ENCODE peak calls at places on chromosomes 6 and 20, in seven cellular contexts. S, H, O, P, K, Z and U are unnamed samples.

GRCh38 chr20:49028684-49029083 is 17.4 kb upstream of the CSE1L start:
- DNase-seq in S (no peak), H (peak; percentile 58), O (no peak), P (no peak), K (no peak), Z (no peak), U (no peak)

GRCh38 chr6:24149836-24150235 is 23.8 kb downstream of the NRSN1 start:
- DNase-seq in S (no peak), H (no peak), O (no peak), P (no peak), K (no peak), Z (no peak), U (no peak)

GRCh38 chr6:46781478-46782378 is 11.5 kb upstream of the MEP1A start:
- DNase-seq in S (peak; percentile 29), H (peak; percentile 78), O (peak; percentile 32), P (peak; percentile 11), K (no peak), Z (peak; percentile 47), U (peak; percentile 59)

GRCh38 chr6:74578339-74578738 is 627.5 kb downstream of the COL12A1 start:
- DNase-seq in S (no peak), H (no peak), O (no peak), P (no peak), K (no peak), Z (no peak), U (no peak)

GRCh38 chr6:40409143-40409542 is 178.0 kb downstream of the LRFN2 start:
- DNase-seq in S (no peak), H (no peak), O (no peak), P (no peak), K (no peak), Z (no peak), U (no peak)

GRCh38 chr6:114432380-114432779 is 89.6 kb upstream of the HS3ST5 start:
- DNase-seq in S (no peak), H (no peak), O (peak; percentile 58), P (no peak), K (no peak), Z (no peak), U (no peak)

GRCh38 chr6:30735668-30736314 is 6.7 kb downstream of the FLOT1 start:
- DNase-seq in S (no peak), H (no peak), O (no peak), P (peak; percentile 28), K (no peak), Z (no peak), U (no peak)

GRCh38 chr20:56780266-56780665 is 151.2 kb downstream of the TFAP2C start:
- DNase-seq in S (no peak), H (no peak), O (no peak), P (no peak), K (no peak), Z (no peak), U (no peak)

GRCh38 chr20:6976096-6976495 is 208.6 kb downstream of the BMP2 start:
- DNase-seq in S (no peak), H (no peak), O (no peak), P (no peak), K (no peak), Z (no peak), U (no peak)

GRCh38 chr6:106084973-106085686 is 1.0 kb upstream of the PRDM1 start:
- DNase-seq in S (no peak), H (no peak), O (no peak), P (no peak), K (no peak), Z (no peak), U (no peak)

GRCh38 chr6:157525292-157525889 is 144.4 kb downstream of the ZDHHC14 start:
- DNase-seq in S (no peak), H (no peak), O (no peak), P (no peak), K (no peak), Z (no peak), U (no peak)

GRCh38 chr6:11275598-11275997 is 43.1 kb upstream of the NEDD9 start:
- DNase-seq in S (no peak), H (peak; percentile 94), O (no peak), P (peak; percentile 15), K (no peak), Z (peak; percentile 48), U (no peak)

GRCh38 chr6:169397684-169398083 is 144.0 kb upstream of the THBS2 start:
- DNase-seq in S (no peak), H (no peak), O (no peak), P (no peak), K (no peak), Z (peak; percentile 24), U (no peak)

GRCh38 chr20:20083796-20084195 is 31.5 kb downstream of the CFAP61 start:
- DNase-seq in S (no peak), H (peak; percentile 56), O (no peak), P (peak; percentile 49), K (no peak), Z (no peak), U (peak; percentile 11)

GRCh38 chr6:3918474-3918873 is 69.3 kb downstream of the FAM50B start:
- DNase-seq in S (no peak), H (no peak), O (no peak), P (no peak), K (no peak), Z (no peak), U (no peak)